ENCODE peak calls at places on chromosomes 13 and 19, in seven cellular contexts. M is AG08396; V is kidney; J is anterior cingulate cortex; U is activated T-cell treated with anti-CD3 and anti-CD28 coated beads, Interleukin-2, amount 50 U/mL, for 4 hours; K is GM23248; P is stimulated activated CD4-positive, alpha-beta T cell treated with anti-CD3 and anti-CD28 coated beads, TNF-alpha, amount 100 ng/mL, for 48 hours. Q is an unnamed sample.

GRCh38 chr13:40786568-40786996 is 2.8 kb upstream of the SLC25A15 start:
- DNase-seq in M (peak; percentile 56), V (no peak), J (no peak), U (no peak), K (peak; percentile 48), P (no peak), Q (no peak)

GRCh38 chr13:34817246-34817645 is 124.8 kb upstream of the NBEA start:
- DNase-seq in M (no peak), V (no peak), J (no peak), U (no peak), K (no peak), P (no peak), Q (no peak)

GRCh38 chr13:45396548-45397095 is 21.6 kb downstream of the SLC25A30 start:
- DNase-seq in M (no peak), V (no peak), J (no peak), U (no peak), K (no peak), P (no peak), Q (no peak)

GRCh38 chr13:20828540-20829364 is 55.0 kb upstream of the EEF1AKMT1 start:
- DNase-seq in M (peak; percentile 12), V (no peak), J (no peak), U (peak; percentile 8), K (peak; percentile 81), P (peak; percentile 9), Q (peak; percentile 4)

GRCh38 chr19:40807147-40808020 is 8.4 kb downstream of the EGLN2 start:
- DNase-seq in M (no peak), V (no peak), J (no peak), U (no peak), K (peak; percentile 24), P (no peak), Q (no peak)

GRCh38 chr13:86095351-86095750 is 296.1 kb upstream of the SLITRK6 start:
- DNase-seq in M (no peak), V (no peak), J (no peak), U (no peak), K (no peak), P (no peak), Q (no peak)

GRCh38 chr13:85610024-85610423 is 189.2 kb downstream of the SLITRK6 start:
- DNase-seq in M (no peak), V (no peak), J (no peak), U (no peak), K (no peak), P (no peak), Q (no peak)

GRCh38 chr19:45169602-45170001 is 8.4 kb downstream of the TRAPPC6A start:
- DNase-seq in M (no peak), V (no peak), J (no peak), U (no peak), K (no peak), P (no peak), Q (no peak)

GRCh38 chr13:36819811-36820140 is 754 bp downstream of the RFXAP start:
- DNase-seq in M (peak; percentile 28), V (no peak), J (no peak), U (no peak), K (peak; percentile 52), P (peak; percentile 27), Q (no peak)

GRCh38 chr13:114134111-114134943 is 1.9 kb upstream of the RASA3 start:
- DNase-seq in M (no peak), V (peak; percentile 77), J (no peak), U (no peak), K (peak; percentile 18), P (no peak), Q (no peak)

GRCh38 chr19:8242212-8242821 is 33.1 kb downstream of the CERS4 start:
- DNase-seq in M (no peak), V (no peak), J (no peak), U (no peak), K (no peak), P (no peak), Q (no peak)

GRCh38 chr13:113468029-113468428 is 14.7 kb upstream of the ADPRHL1 start:
- DNase-seq in M (no peak), V (no peak), J (no peak), U (no peak), K (no peak), P (no peak), Q (no peak)